ENCODE peak calls at places on chromosome 13, in four cellular contexts. H is HepG2, Z is K562, Y is HCT116. J is an unnamed sample.
A peak's percentile ranks its signal among the peaks of the same experiment; 100 is the strongest.

GRCh38 chr13:43698743-43699142 is 88.0 kb downstream of the ENOX1 start:
- DNase-seq in H (no peak), Z (no peak), Y (no peak), J (no peak)

GRCh38 chr13:37344051-37344450 is 238.6 kb upstream of the CSNK1A1L start:
- DNase-seq in H (no peak), Z (no peak), Y (no peak), J (no peak)

GRCh38 chr13:53941588-53942190 is 913.1 kb downstream of the OLFM4 start:
- DNase-seq in H (no peak), Z (no peak), Y (no peak), J (no peak)

GRCh38 chr13:41960195-41960699 is 662 bp downstream of the VWA8 start:
- DNase-seq in H (peak; percentile 46), Z (no peak), Y (no peak), J (no peak)

GRCh38 chr13:28954810-28955209 is 134.7 kb downstream of the MTUS2 start:
- DNase-seq in H (no peak), Z (no peak), Y (no peak), J (no peak)

GRCh38 chr13:25860862-25861261 is 191.0 kb downstream of the SHISA2 start:
- DNase-seq in H (no peak), Z (no peak), Y (no peak), J (no peak)

GRCh38 chr13:76667551-76667950 is 218.7 kb downstream of the KCTD12 start:
- DNase-seq in H (no peak), Z (no peak), Y (no peak), J (no peak)

GRCh38 chr13:95707442-95708389 is 30.8 kb downstream of the DNAJC3 start:
- DNase-seq in H (no peak), Z (no peak), Y (no peak), J (no peak)

GRCh38 chr13:35481777-35482176 is 5.3 kb upstream of the MAB21L1 start:
- DNase-seq in H (no peak), Z (no peak), Y (no peak), J (no peak)

GRCh38 chr13:19810151-19810550 is 27.4 kb upstream of the PSPC1 start:
- DNase-seq in H (no peak), Z (no peak), Y (no peak), J (no peak)

GRCh38 chr13:72004236-72004635 is 137.2 kb upstream of the DACH1 start:
- DNase-seq in H (no peak), Z (no peak), Y (no peak), J (no peak)
- TF ChIP-seq POLR2AphosphoS5 in H (no peak), Z (no peak), Y (no peak), J (no peak)

GRCh38 chr13:111614613-111615012 is 294.2 kb downstream of the TEX29 start:
- DNase-seq in H (no peak), Z (no peak), Y (no peak), J (no peak)
- TF ChIP-seq REST in H (no peak), Z (no peak), Y (no peak), J (no peak)

GRCh38 chr13:113083402-113084061 is 22.1 kb upstream of the F7 start:
- DNase-seq in H (no peak), Z (no peak), Y (peak; percentile 42), J (peak; percentile 7)
- TF ChIP-seq TCF7L2 in H (no peak), Z (no peak), Y (no peak), J (no peak)

DNA sequence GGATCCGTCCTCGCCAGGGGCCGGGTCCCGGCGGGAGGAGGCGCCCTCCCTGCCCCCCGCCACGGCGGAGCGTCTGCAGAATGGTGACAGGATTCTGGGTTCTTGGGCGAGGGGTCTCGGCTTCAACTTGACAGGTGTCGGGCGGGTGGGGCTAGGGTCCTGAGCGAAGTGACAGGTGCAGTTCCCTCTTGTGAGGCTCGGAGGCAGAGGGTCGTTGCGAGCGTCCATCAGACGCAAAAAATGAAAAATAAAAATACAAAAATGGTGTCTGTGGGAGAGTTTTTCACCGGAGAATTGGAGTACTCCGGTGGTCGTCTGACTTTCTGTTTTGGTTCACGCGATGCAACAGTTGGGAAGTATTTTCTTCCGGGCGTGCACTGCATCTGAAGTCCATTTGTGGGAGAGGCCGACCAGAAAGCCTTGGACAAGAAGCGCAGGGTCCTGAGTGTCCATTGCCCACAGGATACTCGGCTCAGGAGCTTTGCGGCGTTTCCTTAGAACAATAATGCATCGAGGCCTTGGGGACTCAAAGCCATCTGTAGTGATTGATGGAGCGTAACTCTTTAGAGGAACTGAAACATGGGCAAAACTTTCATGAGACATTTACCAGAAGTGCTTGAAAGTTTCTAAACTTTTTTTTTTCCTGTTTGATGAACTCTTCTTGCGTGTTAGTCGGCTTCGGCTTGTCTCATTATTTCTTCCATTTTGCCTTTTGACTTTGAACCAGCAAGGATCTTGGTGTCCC is 753 bp downstream of the RB1 start:
- DNase-seq in H (peak; percentile 30), Z (peak; percentile 11), Y (no peak), J (no peak)
- TF ChIP-seq POLR2AphosphoS5 in H (no peak), Z (no peak), Y (no peak), J (no peak)

DNA sequence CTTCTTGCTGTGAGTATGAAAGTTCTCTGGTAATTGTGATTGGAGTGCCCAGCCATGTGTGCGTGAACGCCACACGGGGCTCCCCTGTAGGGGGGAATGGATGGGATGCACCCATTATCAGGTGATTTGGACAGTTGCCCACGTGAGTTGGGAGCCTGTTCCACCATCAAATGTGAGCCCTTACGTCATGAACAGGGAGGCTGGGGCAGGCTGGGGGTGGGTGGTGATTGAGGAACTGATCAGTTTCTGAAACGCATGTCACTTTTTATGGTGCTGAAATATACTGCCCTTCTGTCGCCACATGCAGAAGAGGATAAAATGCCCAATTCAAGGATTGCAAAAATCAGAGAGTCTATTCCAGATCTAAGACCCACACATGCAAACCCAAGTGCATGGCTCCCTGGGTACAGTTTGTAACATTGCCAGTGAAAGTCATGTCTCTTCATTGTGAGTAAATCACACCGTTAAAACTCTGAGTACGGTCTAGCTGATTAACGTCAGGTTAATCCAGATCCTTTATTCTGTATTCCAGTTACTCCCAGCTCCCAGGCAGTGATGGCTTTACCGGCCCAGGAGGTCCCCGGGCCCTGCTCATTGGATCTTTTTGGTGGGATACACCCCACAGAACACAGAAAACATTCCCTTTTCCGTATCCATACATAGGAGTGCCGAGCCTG is 90.2 kb downstream of the RAB20 start:
- DNase-seq in H (no peak), Z (no peak), Y (no peak), J (no peak)
- TF ChIP-seq REST in H (no peak), Z (no peak), Y (no peak), J (no peak)

DNA sequence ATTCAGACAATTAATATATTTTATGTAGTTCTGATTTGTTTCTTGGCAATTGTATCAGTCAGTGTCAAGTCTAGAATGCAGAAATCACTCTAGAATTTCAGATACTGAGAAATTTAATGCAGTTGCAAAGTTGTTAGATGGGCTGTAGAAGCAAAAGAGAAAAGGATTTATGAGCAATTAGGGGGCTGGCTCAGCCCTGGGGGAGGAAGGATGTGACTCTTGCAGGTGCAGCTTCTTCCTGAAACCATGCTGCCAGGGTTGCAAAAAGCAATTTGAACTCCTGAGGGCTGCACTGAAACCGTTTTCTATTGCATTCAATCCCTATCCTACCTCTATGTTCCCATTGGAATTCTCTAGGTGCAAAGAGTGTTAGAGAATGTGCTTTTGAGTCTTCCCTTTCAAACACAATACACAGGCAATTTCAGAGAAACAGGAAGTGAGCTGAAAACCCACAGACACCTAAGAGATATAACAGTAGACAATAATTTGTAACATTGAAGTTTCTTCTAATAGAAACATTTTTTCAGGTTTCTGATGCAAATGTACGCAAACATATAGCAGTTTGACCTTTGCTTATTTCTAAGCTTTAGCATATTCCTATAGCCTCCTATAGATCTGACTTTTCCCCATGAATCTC is 814.7 kb upstream of the ATXN8OS start:
- DNase-seq in H (no peak), Z (no peak), Y (no peak), J (no peak)
- TF ChIP-seq TCF7L2 in H (no peak), Z (no peak), Y (no peak), J (no peak)

GRCh38 chr13:39037880-39038568 is at the start of the genes NHLRC3 and PROSER1:
- DNase-seq in H (peak; percentile 84), Z (peak; percentile 59), Y (peak; percentile 88), J (peak; percentile 54)
- TF ChIP-seq POLR2AphosphoS5 in H (peak; percentile 36), Z (peak; percentile 40), Y (peak; percentile 55), J (peak; percentile 74)

GRCh38 chr13:78659450-78660110 is 625 bp upstream of the OBI1 start:
- DNase-seq in H (no peak), Z (no peak), Y (no peak), J (no peak)

GRCh38 chr13:78660130-78660857 is 1.3 kb upstream of the OBI1 start:
- DNase-seq in H (peak; percentile 25), Z (no peak), Y (no peak), J (no peak)

GRCh38 chr13:78655906-78656305 is 3.0 kb downstream of the OBI1 start:
- DNase-seq in H (no peak), Z (no peak), Y (no peak), J (no peak)

GRCh38 chr13:78658630-78659449 is at the start of gene OBI1:
- DNase-seq in H (peak; percentile 76), Z (peak; percentile 75), Y (peak; percentile 74), J (no peak)

GRCh38 chr13:78657699-78658629 is 991 bp downstream of the OBI1 start:
- DNase-seq in H (peak; percentile 74), Z (no peak), Y (no peak), J (no peak)
- TF ChIP-seq REST in H (no peak), Z (no peak), Y (no peak), J (no peak)

GRCh38 chr13:84894749-84895148 is 904.5 kb downstream of the SLITRK6 start:
- DNase-seq in H (no peak), Z (no peak), Y (no peak), J (no peak)

GRCh38 chr13:84896128-84896527 is 903.1 kb downstream of the SLITRK6 start:
- DNase-seq in H (peak; percentile 52), Z (peak; percentile 5), Y (peak; percentile 45), J (peak; percentile 20)
- TF ChIP-seq TCF7L2 in H (no peak), Z (no peak), Y (no peak), J (no peak)

DNA sequence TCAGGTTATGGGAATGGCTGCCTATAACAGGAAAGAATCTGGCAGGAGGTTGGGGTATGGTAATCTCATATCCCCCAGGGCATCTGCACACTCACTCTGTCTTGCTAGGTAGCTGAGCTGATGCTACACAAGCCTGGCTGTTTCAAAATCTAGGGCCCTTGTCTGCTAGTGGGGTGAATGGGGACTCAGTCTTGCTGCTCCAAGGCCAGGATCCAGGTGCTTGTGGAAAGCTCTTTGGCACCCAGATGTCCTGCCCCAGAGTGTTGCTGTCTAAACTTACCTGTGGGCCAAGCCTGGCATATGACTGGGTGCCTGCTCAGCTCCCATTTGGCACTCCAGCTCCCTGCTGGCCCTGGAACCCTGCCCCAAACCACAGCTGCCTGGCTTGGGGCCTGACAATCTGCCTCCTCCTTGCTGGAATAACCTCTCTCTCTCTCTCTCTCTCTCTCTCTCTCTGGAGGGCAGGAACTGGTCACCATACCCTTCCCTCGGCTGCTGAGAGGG is 158.1 kb upstream of the TSC22D1 start:
- DNase-seq in H (no peak), Z (no peak), Y (no peak), J (no peak)
- TF ChIP-seq POLR2AphosphoS5 in H (no peak), Z (no peak), Y (no peak), J (no peak)

J was measured in Panc1.